ENCODE peak calls at places on chromosomes 3 and 15, in five cellular contexts. Q, Y, F, Z and D are unnamed samples.

GRCh38 chr15:99983894-99984293 is 250.7 kb upstream of the LYSMD4 start:
- DNase-seq in Q (no peak), Y (no peak), F (no peak), Z (no peak), D (peak; percentile 66)

GRCh38 chr15:43056696-43057095 is 49.1 kb downstream of the UBR1 start:
- DNase-seq in Q (no peak), Y (no peak), F (no peak), Z (no peak), D (no peak)

GRCh38 chr3:100999160-100999559 is 5.9 kb upstream of the ABI3BP start:
- DNase-seq in Q (no peak), Y (no peak), F (no peak), Z (no peak), D (no peak)

GRCh38 chr3:105899528-105899927 is 30.7 kb upstream of the CBLB start:
- DNase-seq in Q (no peak), Y (no peak), F (no peak), Z (no peak), D (no peak)

GRCh38 chr3:113297281-113297680 is 85.9 kb downstream of the BOC start:
- DNase-seq in Q (no peak), Y (peak; percentile 27), F (no peak), Z (no peak), D (no peak)

GRCh38 chr3:190003730-190004129 is 117.0 kb downstream of the P3H2 start:
- DNase-seq in Q (no peak), Y (no peak), F (no peak), Z (no peak), D (no peak)

GRCh38 chr15:89356634-89357298 is 22.1 kb upstream of the POLG start:
- DNase-seq in Q (no peak), Y (peak; percentile 79), F (no peak), Z (no peak), D (no peak)

GRCh38 chr15:95025924-95026728 is 794.8 kb downstream of the MCTP2 start:
- DNase-seq in Q (no peak), Y (peak; percentile 24), F (no peak), Z (peak; percentile 65), D (peak; percentile 79)

GRCh38 chr3:27596334-27596841 is 112.2 kb upstream of the SLC4A7 start:
- DNase-seq in Q (peak; percentile 56), Y (no peak), F (no peak), Z (no peak), D (no peak)

GRCh38 chr15:72034351-72034750 is 83.6 kb downstream of the MYO9A start:
- DNase-seq in Q (no peak), Y (no peak), F (no peak), Z (no peak), D (no peak)

GRCh38 chr3:172090035-172090434 is 50.7 kb downstream of the FNDC3B start:
- DNase-seq in Q (no peak), Y (no peak), F (no peak), Z (no peak), D (no peak)

GRCh38 chr15:101378356-101378755 is 83.3 kb upstream of the SNRPA1 start:
- DNase-seq in Q (no peak), Y (no peak), F (no peak), Z (no peak), D (no peak)

GRCh38 chr15:73838795-73839565 is 34.4 kb upstream of the TBC1D21 start:
- DNase-seq in Q (no peak), Y (peak; percentile 89), F (no peak), Z (no peak), D (no peak)

GRCh38 chr3:115788921-115789470 is 165.7 kb downstream of the GAP43 start:
- DNase-seq in Q (no peak), Y (no peak), F (peak; percentile 48), Z (no peak), D (no peak)

GRCh38 chr3:98482717-98483482 is 14.6 kb upstream of the OR5K2 start:
- DNase-seq in Q (no peak), Y (no peak), F (no peak), Z (no peak), D (no peak)

GRCh38 chr3:125374501-125374995 is 577 bp downstream of the ZNF148 start:
- DNase-seq in Q (no peak), Y (peak; percentile 86), F (peak; percentile 43), Z (peak; percentile 68), D (peak; percentile 68)

GRCh38 chr15:60994842-60995495 is 234.1 kb downstream of the RORA start:
- DNase-seq in Q (no peak), Y (no peak), F (no peak), Z (no peak), D (no peak)

GRCh38 chr3:74613566-74613965 is 893 bp downstream of the CNTN3 start:
- DNase-seq in Q (no peak), Y (peak; percentile 29), F (no peak), Z (no peak), D (no peak)

GRCh38 chr15:90930861-90931629 is 1.3 kb downstream of the HDDC3 start:
- DNase-seq in Q (no peak), Y (no peak), F (no peak), Z (no peak), D (no peak)

GRCh38 chr3:165788531-165788930 is 48.7 kb downstream of the BCHE start:
- DNase-seq in Q (no peak), Y (no peak), F (no peak), Z (no peak), D (no peak)

GRCh38 chr3:119831022-119831421 is 49.1 kb downstream of the NR1I2 start:
- DNase-seq in Q (no peak), Y (no peak), F (no peak), Z (no peak), D (no peak)

GRCh38 chr15:53454843-53455721 is 304.4 kb downstream of the WDR72 start:
- DNase-seq in Q (no peak), Y (no peak), F (peak; percentile 99), Z (no peak), D (no peak)

GRCh38 chr15:38266247-38266996 is 13.8 kb downstream of the SPRED1 start:
- DNase-seq in Q (no peak), Y (no peak), F (no peak), Z (no peak), D (no peak)

GRCh38 chr3:133209871-133210550 is 171.8 kb downstream of the TMEM108 start:
- DNase-seq in Q (peak; percentile 13), Y (no peak), F (no peak), Z (no peak), D (no peak)

GRCh38 chr3:52339612-52340011 is 23.5 kb downstream of the DNAH1 start:
- DNase-seq in Q (peak; percentile 34), Y (peak; percentile 68), F (peak; percentile 85), Z (peak; percentile 42), D (no peak)

GRCh38 chr15:66287461-66288055 is 5.8 kb upstream of the DIS3L start:
- DNase-seq in Q (no peak), Y (peak; percentile 41), F (no peak), Z (peak; percentile 28), D (no peak)

GRCh38 chr15:72991026-72991425 is 61.2 kb upstream of the NEO1 start:
- DNase-seq in Q (no peak), Y (no peak), F (no peak), Z (no peak), D (no peak)

GRCh38 chr3:59426851-59427565 is 377.2 kb upstream of the CFAP20DC start:
- DNase-seq in Q (no peak), Y (no peak), F (no peak), Z (no peak), D (no peak)

GRCh38 chr15:40103864-40104271 is 4.8 kb downstream of the BMF start:
- DNase-seq in Q (no peak), Y (no peak), F (no peak), Z (no peak), D (no peak)

GRCh38 chr3:113441051-113441770 is at the start of gene CFAP44:
- DNase-seq in Q (no peak), Y (no peak), F (peak; percentile 68), Z (no peak), D (peak; percentile 94)

GRCh38 chr3:126540342-126540849 is 16.4 kb downstream of the CHST13 start:
- DNase-seq in Q (no peak), Y (peak; percentile 17), F (no peak), Z (no peak), D (no peak)

GRCh38 chr3:58464875-58465274 is 27.0 kb upstream of the KCTD6 start:
- DNase-seq in Q (no peak), Y (no peak), F (no peak), Z (no peak), D (no peak)

DNA sequence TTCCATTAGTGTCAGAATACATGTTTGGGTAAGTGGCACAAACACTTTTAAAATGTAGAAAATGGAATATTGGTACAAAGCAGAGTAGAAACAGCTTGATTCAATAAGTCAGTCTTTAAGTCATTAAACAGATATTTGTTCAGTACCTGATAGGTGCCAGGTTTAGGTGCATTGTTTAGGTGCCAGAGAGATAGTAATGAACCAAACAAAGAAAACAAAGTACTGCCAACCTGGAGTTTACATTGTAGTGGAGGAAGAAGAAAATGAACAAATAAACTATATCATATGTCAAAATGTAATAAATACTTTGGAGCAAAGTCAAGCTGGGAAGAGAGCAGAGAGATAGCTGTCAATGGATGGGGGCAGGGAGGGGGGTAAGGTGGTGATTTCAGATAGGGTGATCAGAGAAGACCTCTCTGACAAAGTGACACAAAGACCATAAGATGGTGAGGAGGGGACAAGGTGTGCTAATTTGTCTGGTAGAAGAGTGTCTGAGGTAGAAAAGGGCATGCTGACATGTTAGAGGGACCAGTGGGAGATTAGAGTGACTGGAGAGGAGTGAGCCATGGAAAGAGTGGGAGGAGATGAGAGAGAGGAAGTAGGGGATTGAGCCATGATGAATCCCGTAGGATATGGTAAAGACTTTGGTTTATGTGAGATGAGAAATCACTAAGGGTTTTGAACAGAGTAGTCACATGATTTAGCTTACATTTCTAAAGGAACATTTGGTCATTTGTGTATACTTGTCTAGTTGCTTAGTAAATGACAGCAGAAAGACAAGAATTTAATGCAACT is 128.2 kb downstream of the UBE2E2 start:
- DNase-seq in Q (no peak), Y (no peak), F (no peak), Z (no peak), D (no peak)
- TF ChIP-seq JUND in Q (no peak), Y (no peak), F (no peak), Z (no peak), D (no peak)

DNA sequence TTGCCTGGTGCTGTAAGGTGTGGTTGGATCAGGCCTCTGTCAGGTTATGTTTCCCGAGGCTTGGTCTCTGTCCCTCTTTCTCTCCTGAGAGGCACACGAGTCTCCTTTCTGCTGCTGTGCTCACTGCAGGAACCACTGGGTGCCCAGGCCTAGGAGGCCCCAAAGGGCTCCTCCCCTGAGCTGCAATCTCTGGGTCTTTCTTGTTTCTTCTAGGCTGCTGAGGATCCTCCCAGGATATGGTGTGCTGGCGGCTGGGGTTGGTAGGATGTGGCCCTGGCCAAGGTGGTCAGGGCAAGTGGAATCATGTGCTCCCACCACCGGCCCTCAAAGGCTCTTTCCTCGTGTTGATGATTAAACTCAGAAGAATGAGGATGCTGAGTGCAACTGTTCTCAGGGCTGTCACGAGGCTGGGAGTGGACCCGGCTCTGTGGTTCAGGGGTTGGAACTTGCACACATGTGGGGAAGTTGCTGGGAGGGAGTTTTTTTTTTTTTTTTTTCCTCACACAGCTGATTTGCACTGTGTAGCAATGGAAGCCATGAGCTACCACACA is 43.6 kb upstream of the CTSH start:
- DNase-seq in Q (peak; percentile 63), Y (no peak), F (peak; percentile 97), Z (no peak), D (no peak)
- TF ChIP-seq RFX5 in Q (no peak), Y (no peak), F (no peak), Z (no peak), D (no peak)

GRCh38 chr3:128496602-128497304 is 3.8 kb upstream of the GATA2 start:
- DNase-seq in Q (no peak), Y (peak; percentile 73), F (no peak), Z (no peak), D (peak; percentile 67)
- TF ChIP-seq JUND in Q (no peak), Y (no peak), F (no peak), Z (no peak), D (no peak)

GRCh38 chr3:170692720-170693119 is 106.8 kb upstream of the SLC7A14 start:
- DNase-seq in Q (no peak), Y (no peak), F (no peak), Z (no peak), D (no peak)

GRCh38 chr3:170690133-170690981 is 104.5 kb upstream of the SLC7A14 start:
- DNase-seq in Q (no peak), Y (peak; percentile 72), F (peak; percentile 18), Z (peak; percentile 85), D (no peak)

GRCh38 chr3:170689218-170689874 is 103.5 kb upstream of the SLC7A14 start:
- DNase-seq in Q (no peak), Y (peak; percentile 4), F (no peak), Z (no peak), D (peak; percentile 51)
- TF ChIP-seq RFX5 in Q (no peak), Y (no peak), F (no peak), Z (no peak), D (no peak)